ENCODE peak calls at places on chromosomes 6 and 20, in nine cellular contexts. L is lower lobe of right lung; H is SK-N-SH; I is GM23248; X is Peyer's patch; S is BJ; R is naive thymus-derived CD4-positive, alpha-beta T cell; J is left lung; O is MM.1S. N is an unnamed sample.

GRCh38 chr6:163536770-163537169 is 122.3 kb downstream of the QKI start:
- DNase-seq in L (no peak), H (no peak), I (peak; percentile 40), X (no peak), S (no peak), R (no peak), J (no peak), O (no peak), N (peak; percentile 16)

GRCh38 chr6:131657630-131658111 is 20.6 kb downstream of the ENPP3 start:
- DNase-seq in L (no peak), H (no peak), I (peak; percentile 82), X (no peak), S (peak; percentile 59), R (no peak), J (no peak), O (no peak), N (peak; percentile 74)

GRCh38 chr6:116579143-116579542 is 7.8 kb downstream of the RWDD1 start:
- DNase-seq in L (no peak), H (no peak), I (peak; percentile 14), X (no peak), S (no peak), R (no peak), J (no peak), O (no peak), N (no peak)

GRCh38 chr20:56781108-56781739 is 152.1 kb downstream of the TFAP2C start:
- DNase-seq in L (peak; percentile 57), H (no peak), I (peak; percentile 70), X (no peak), S (no peak), R (no peak), J (peak; percentile 40), O (no peak), N (peak; percentile 92)

GRCh38 chr6:52155791-52156576 is 30.2 kb upstream of the IL17A start:
- DNase-seq in L (no peak), H (no peak), I (no peak), X (no peak), S (no peak), R (no peak), J (no peak), O (peak; percentile 98), N (no peak)

GRCh38 chr6:1094306-1094705 is 217.6 kb upstream of the FOXQ1 start:
- DNase-seq in L (no peak), H (no peak), I (peak; percentile 73), X (no peak), S (peak; percentile 83), R (no peak), J (no peak), O (no peak), N (no peak)

GRCh38 chr6:11276228-11276627 is 43.8 kb upstream of the NEDD9 start:
- DNase-seq in L (no peak), H (no peak), I (no peak), X (no peak), S (no peak), R (no peak), J (no peak), O (no peak), N (no peak)

GRCh38 chr6:35302604-35303218 is 5.1 kb downstream of the DEF6 start:
- DNase-seq in L (peak; percentile 73), H (peak; percentile 44), I (peak; percentile 8), X (peak; percentile 74), S (no peak), R (peak; percentile 52), J (peak; percentile 67), O (peak; percentile 94), N (peak; percentile 44)

GRCh38 chr20:57266251-57267157 is at the start of gene BMP7:
- DNase-seq in L (no peak), H (peak; percentile 79), I (peak; percentile 34), X (no peak), S (no peak), R (no peak), J (no peak), O (no peak), N (peak; percentile 80)

GRCh38 chr6:10794239-10794638 is 44.1 kb downstream of the MAK start:
- DNase-seq in L (no peak), H (no peak), I (no peak), X (no peak), S (no peak), R (no peak), J (no peak), O (no peak), N (no peak)

GRCh38 chr6:112409311-112409710 is 62.2 kb downstream of the RFPL4B start:
- DNase-seq in L (no peak), H (peak; percentile 11), I (peak; percentile 38), X (no peak), S (no peak), R (no peak), J (no peak), O (no peak), N (peak; percentile 6)

GRCh38 chr6:134640975-134641429 is 308.9 kb downstream of the ALDH8A1 start:
- DNase-seq in L (peak; percentile 73), H (peak; percentile 57), I (peak; percentile 90), X (peak; percentile 72), S (peak; percentile 66), R (peak; percentile 33), J (peak; percentile 72), O (peak; percentile 84), N (peak; percentile 64)

GRCh38 chr6:23420659-23421350 is 705.2 kb upstream of the NRSN1 start:
- DNase-seq in L (no peak), H (no peak), I (no peak), X (no peak), S (no peak), R (no peak), J (no peak), O (no peak), N (no peak)

GRCh38 chr6:79949235-79949634 is 1.9 kb upstream of the ELOVL4 start:
- DNase-seq in L (peak; percentile 49), H (peak; percentile 49), I (peak; percentile 85), X (no peak), S (no peak), R (no peak), J (peak; percentile 33), O (peak; percentile 74), N (no peak)

DNA sequence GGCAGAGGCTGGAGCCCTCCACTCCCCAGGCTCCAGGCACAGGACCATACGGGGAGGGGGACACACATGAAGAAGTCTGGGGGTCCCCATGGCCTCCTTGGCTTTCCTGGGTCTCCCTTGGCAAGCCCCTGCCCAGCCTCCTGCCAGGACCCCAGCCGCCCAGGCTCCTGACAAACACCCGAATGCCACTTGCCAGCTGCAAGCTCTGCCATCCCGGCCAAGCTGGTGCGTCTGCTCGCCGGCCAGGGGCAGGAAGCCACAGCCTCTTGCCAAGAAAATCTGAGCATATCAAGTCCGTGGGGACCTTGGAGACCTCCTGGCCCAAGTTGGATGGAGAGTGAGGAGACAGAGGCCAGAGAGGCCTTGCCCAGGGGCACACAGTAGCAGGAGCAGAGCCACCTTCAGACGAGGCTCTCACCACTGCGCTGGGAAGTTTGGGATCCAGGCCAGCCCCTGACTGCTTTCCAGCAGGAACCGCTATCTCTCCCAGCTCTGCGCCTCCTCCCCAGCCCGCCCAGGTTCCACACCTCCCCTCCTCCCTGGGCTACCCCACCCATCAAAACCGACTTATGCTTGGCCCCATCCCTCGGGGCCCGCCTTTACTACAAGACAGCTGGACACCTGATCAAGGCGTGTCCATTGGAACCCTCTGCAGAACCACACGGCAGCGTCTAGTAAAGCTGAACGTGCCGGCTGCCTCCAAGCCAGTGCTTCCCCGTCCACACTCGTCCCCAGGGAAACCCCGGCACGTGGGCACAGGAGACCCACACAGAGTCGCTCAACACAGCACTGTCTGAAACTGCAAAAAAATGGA is 80.2 kb downstream of the GRM4 start:
- DNase-seq in L (no peak), H (peak; percentile 54), I (peak; percentile 48), X (no peak), S (no peak), R (no peak), J (no peak), O (no peak), N (peak; percentile 43)
- H3K4me3 ChIP-seq in L (no peak overlapping the region), H (no peak overlapping the region), I (no peak overlapping the region), X (no peak overlapping the region), S (no peak overlapping the region), R (no peak overlapping the region), J (no peak overlapping the region), O (no peak overlapping the region), N (no peak overlapping the region)

GRCh38 chr6:158766621-158767435 is 52.3 kb downstream of the EZR start:
- DNase-seq in L (no peak), H (no peak), I (no peak), X (no peak), S (no peak), R (no peak), J (no peak), O (no peak), N (no peak)
- H3K36me3 ChIP-seq in L (peaks cover 89% of the 10 kb centered on the region), H (peaks cover 60% of the 10 kb centered on the region), I (peaks cover 17% of the 10 kb centered on the region), X (no peaks in the 10 kb centered on the region), S (peaks cover 53% of the 10 kb centered on the region), R (peaks cover 30% of the 10 kb centered on the region), J (peaks cover 94% of the 10 kb centered on the region), O (no peaks in the 10 kb centered on the region), N (peaks cover 76% of the 10 kb centered on the region)

GRCh38 chr6:16540804-16541752 is 220.2 kb downstream of the ATXN1 start:
- DNase-seq in L (no peak), H (no peak), I (no peak), X (no peak), S (no peak), R (no peak), J (no peak), O (no peak), N (no peak)
- H3K4me3 ChIP-seq in L (no peak overlapping the region), H (no peak overlapping the region), I (no peak overlapping the region), X (no peak overlapping the region), S (no peak overlapping the region), R (no peak overlapping the region), J (no peak overlapping the region), O (no peak overlapping the region), N (no peak overlapping the region)

GRCh38 chr6:43202451-43202850 is 20.5 kb downstream of the CUL9 start:
- DNase-seq in L (no peak), H (no peak), I (no peak), X (no peak), S (no peak), R (no peak), J (peak; percentile 22), O (no peak), N (no peak)

GRCh38 chr6:43203029-43203717 is 21.2 kb downstream of the CUL9 start:
- DNase-seq in L (no peak), H (no peak), I (no peak), X (no peak), S (no peak), R (no peak), J (peak; percentile 15), O (no peak), N (no peak)

GRCh38 chr6:43196337-43196736 is 14.3 kb downstream of the CUL9 start:
- DNase-seq in L (no peak), H (no peak), I (no peak), X (peak; percentile 7), S (no peak), R (no peak), J (no peak), O (no peak), N (no peak)

GRCh38 chr6:43200541-43200940 is 18.5 kb downstream of the CUL9 start:
- DNase-seq in L (no peak), H (no peak), I (no peak), X (peak; percentile 25), S (no peak), R (no peak), J (peak; percentile 10), O (no peak), N (no peak)

GRCh38 chr6:43199912-43200311 is 17.9 kb downstream of the CUL9 start:
- DNase-seq in L (no peak), H (no peak), I (no peak), X (peak; percentile 28), S (no peak), R (no peak), J (no peak), O (no peak), N (no peak)
- H3K36me3 ChIP-seq in L (peaks cover 72% of the 10 kb centered on the region), H (peaks cover 56% of the 10 kb centered on the region), I (peaks cover 6% of the 10 kb centered on the region), X (no peaks in the 10 kb centered on the region), S (peaks cover 24% of the 10 kb centered on the region), R (no peaks in the 10 kb centered on the region), J (peaks cover 90% of the 10 kb centered on the region), O (no peaks in the 10 kb centered on the region), N (no peaks in the 10 kb centered on the region)

GRCh38 chr20:38162878-38163875 is 1.9 kb downstream of the TGM2 start:
- DNase-seq in L (no peak), H (no peak), I (no peak), X (no peak), S (no peak), R (no peak), J (no peak), O (no peak), N (no peak)
- H3K4me3 ChIP-seq in L (peak overlapping the region; percentile 69), H (peak overlapping the region; percentile 77), I (peak overlapping the region; percentile 20), X (peak overlapping the region; percentile 52), S (peak overlapping the region; percentile 50), R (no peak overlapping the region), J (peak overlapping the region; percentile 43), O (no peak overlapping the region), N (peak overlapping the region; percentile 53)